ENCODE peak calls at places on chromosomes 5 and 9, in seven cellular contexts. L is body of pancreas, G is right lobe of liver, E is RWPE1, W is sigmoid colon, V is right atrium auricular region, U is cardiac muscle cell. T is an unnamed sample.

GRCh38 chr5:10987881-10988504 is 227.0 kb upstream of the DAP start:
- DNase-seq in W (no peak), V (peak), E (peak), L (peak), U (peak), G (peak), T (peak)

GRCh38 chr5:95846554-95847260 is 24.2 kb upstream of the GLRX start:
- DNase-seq in L (peak), U (peak), W (peak), V (peak), G (peak), E (peak), T (no peak)

GRCh38 chr9:114156658-114157421 is 1.5 kb downstream of the COL27A1 start:
- DNase-seq in G (peak), V (peak), W (peak), U (peak), L (peak), E (peak), T (peak)

GRCh38 chr9:87898151-87898550 is 15.5 kb downstream of the SPATA31E1 start:
- DNase-seq in V (no peak), G (no peak), E (no peak), W (no peak), U (peak), L (no peak), T (no peak)

GRCh38 chr9:3939820-3940219 is 360.0 kb downstream of the GLIS3 start:
- DNase-seq in G (no peak), V (no peak), U (no peak), W (no peak), L (no peak), E (peak), T (no peak)

GRCh38 chr5:31982027-31982426 is 192.1 kb downstream of the GOLPH3 start:
- DNase-seq in W (no peak), U (no peak), V (no peak), G (no peak), E (no peak), L (no peak), T (no peak)

GRCh38 chr9:101977614-101978210 is 239.3 kb upstream of the GRIN3A start:
- DNase-seq in E (peak), G (no peak), L (no peak), W (no peak), V (no peak), U (peak), T (no peak)

GRCh38 chr5:155480731-155481131 is 467.2 kb downstream of the KIF4B start:
- DNase-seq in W (no peak), V (no peak), U (no peak), L (no peak), E (no peak), G (no peak), T (no peak)

GRCh38 chr9:135039916-135040645 is 47.4 kb upstream of the OLFM1 start:
- DNase-seq in E (no peak), L (no peak), W (peak), V (no peak), G (no peak), U (no peak), T (no peak)

GRCh38 chr5:137086289-137086838 is 412.8 kb downstream of the SPOCK1 start:
- DNase-seq in V (no peak), G (no peak), W (peak), L (no peak), E (no peak), U (no peak), T (no peak)

GRCh38 chr9:16090907-16091629 is 538.2 kb downstream of the CCDC171 start:
- DNase-seq in U (no peak), E (no peak), L (no peak), V (no peak), W (no peak), G (no peak), T (no peak)

GRCh38 chr9:102795532-102795931 is 199.6 kb upstream of the CYLC2 start:
- DNase-seq in V (no peak), G (no peak), E (no peak), U (no peak), W (no peak), L (no peak), T (no peak)

GRCh38 chr9:109043578-109043977 is 30.3 kb upstream of the CTNNAL1 start:
- DNase-seq in G (no peak), V (no peak), E (no peak), W (no peak), U (no peak), L (no peak), T (no peak)

GRCh38 chr5:100790170-100790665 is 112.9 kb downstream of the ST8SIA4 start:
- DNase-seq in W (no peak), V (no peak), E (no peak), U (no peak), L (no peak), G (no peak), T (no peak)

GRCh38 chr5:168317521-168318147 is 26.2 kb downstream of the WWC1 start:
- DNase-seq in V (no peak), U (peak), W (no peak), L (peak), G (no peak), E (peak), T (peak)

GRCh38 chr5:137182576-137182975 is 316.6 kb downstream of the SPOCK1 start:
- DNase-seq in G (no peak), U (no peak), L (no peak), W (no peak), V (no peak), E (no peak), T (no peak)

GRCh38 chr5:52853573-52854163 is 66.0 kb downstream of the ITGA1 start:
- DNase-seq in V (no peak), E (no peak), G (no peak), U (no peak), L (no peak), W (no peak), T (no peak)

GRCh38 chr9:79015951-79016350 is 555.8 kb upstream of the TLE4 start:
- DNase-seq in W (no peak), U (no peak), E (no peak), G (no peak), V (no peak), L (no peak), T (no peak)

GRCh38 chr5:2177244-2177643 is 294.5 kb upstream of the IRX4 start:
- DNase-seq in V (no peak), L (no peak), G (no peak), U (no peak), W (no peak), E (no peak), T (no peak)

GRCh38 chr9:135100241-135101067 is 13.0 kb downstream of the OLFM1 start:
- DNase-seq in G (no peak), V (no peak), W (no peak), E (no peak), U (no peak), L (no peak), T (no peak)

GRCh38 chr5:21807953-21808352 is 1045.2 kb downstream of the CDH12 start:
- DNase-seq in G (no peak), E (peak), U (peak), L (no peak), W (no peak), V (no peak), T (no peak)

GRCh38 chr9:77922587-77922986 is 109.0 kb downstream of the GNAQ start:
- DNase-seq in V (no peak), U (peak), E (no peak), W (no peak), G (no peak), L (no peak), T (no peak)

GRCh38 chr5:177429248-177430045 is 3.0 kb downstream of the GRK6 start:
- DNase-seq in E (no peak), L (peak), W (peak), G (peak), V (no peak), U (peak), T (peak)

GRCh38 chr5:18281947-18282557 is 647.8 kb downstream of the TAF11L14 start:
- DNase-seq in U (peak), L (no peak), E (peak), G (no peak), W (no peak), V (no peak), T (no peak)

DNA sequence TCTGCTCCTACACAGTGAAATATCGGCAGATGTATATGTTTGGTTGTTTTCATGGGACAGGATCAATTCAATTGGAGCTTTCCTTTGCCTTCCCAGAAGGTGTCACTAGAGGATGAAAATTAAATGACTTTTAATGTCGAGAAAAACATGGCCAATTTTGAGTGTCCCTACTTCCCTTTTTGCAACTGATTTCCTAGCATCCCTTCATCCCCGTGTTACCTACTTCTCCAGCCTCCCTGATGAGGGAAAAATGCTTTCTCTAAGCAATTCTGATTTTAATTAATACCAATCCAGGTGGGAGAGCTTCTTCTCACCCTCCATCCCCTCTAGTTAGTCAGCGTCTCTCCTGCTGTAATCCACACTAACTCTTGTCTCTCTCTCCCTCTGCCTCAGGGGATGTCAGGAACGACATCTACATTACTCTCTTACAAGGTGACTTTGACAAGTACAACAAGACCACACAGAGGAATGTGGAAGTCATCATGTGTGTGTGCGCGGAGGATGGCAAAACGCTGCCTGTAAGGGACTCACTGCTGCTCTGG is 64.9 kb downstream of the DOCK2 start:
- DNase-seq in L (no peak), U (peak), W (no peak), E (peak), V (no peak), G (no peak), T (no peak)
- TF ChIP-seq CTCF in L (peak), U (peak), W (no peak), E (peak), V (no peak), G (peak), T (no peak)

DNA sequence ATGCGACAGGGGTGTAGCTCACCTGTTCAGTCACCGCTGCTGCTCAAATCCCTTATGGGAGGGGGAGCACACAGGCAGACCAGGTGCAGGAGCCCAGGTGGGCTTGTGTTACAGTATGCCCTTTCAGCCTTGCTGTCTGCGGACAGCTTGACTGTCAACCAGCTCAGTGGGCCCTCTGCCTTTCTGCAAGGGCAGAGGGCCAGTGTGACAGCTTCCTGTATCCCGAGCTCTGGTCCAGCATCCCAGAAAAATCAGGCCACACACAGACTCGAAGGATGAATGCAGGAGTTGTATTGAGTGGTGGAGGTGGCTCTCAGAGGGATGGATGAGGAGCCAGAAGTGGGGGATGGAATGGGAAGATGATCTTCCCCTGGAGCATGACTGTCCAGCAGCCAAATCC is 172.2 kb downstream of the C5orf15 start:
- DNase-seq in E (no peak), L (no peak), W (no peak), G (no peak), U (no peak), V (no peak), T (no peak)
- H3K27ac ChIP-seq in E (no peak), L (no peak), W (no peak), G (no peak), U (no peak), V (no peak), T (no peak)

GRCh38 chr9:7591501-7591900 is 208.1 kb downstream of the DMAC1 start:
- DNase-seq in W (no peak), V (no peak), U (no peak), G (no peak), E (no peak), L (no peak), T (no peak)

GRCh38 chr9:7597716-7598115 is 201.9 kb downstream of the DMAC1 start:
- DNase-seq in L (no peak), U (no peak), G (no peak), E (no peak), V (no peak), W (no peak), T (no peak)

DNA sequence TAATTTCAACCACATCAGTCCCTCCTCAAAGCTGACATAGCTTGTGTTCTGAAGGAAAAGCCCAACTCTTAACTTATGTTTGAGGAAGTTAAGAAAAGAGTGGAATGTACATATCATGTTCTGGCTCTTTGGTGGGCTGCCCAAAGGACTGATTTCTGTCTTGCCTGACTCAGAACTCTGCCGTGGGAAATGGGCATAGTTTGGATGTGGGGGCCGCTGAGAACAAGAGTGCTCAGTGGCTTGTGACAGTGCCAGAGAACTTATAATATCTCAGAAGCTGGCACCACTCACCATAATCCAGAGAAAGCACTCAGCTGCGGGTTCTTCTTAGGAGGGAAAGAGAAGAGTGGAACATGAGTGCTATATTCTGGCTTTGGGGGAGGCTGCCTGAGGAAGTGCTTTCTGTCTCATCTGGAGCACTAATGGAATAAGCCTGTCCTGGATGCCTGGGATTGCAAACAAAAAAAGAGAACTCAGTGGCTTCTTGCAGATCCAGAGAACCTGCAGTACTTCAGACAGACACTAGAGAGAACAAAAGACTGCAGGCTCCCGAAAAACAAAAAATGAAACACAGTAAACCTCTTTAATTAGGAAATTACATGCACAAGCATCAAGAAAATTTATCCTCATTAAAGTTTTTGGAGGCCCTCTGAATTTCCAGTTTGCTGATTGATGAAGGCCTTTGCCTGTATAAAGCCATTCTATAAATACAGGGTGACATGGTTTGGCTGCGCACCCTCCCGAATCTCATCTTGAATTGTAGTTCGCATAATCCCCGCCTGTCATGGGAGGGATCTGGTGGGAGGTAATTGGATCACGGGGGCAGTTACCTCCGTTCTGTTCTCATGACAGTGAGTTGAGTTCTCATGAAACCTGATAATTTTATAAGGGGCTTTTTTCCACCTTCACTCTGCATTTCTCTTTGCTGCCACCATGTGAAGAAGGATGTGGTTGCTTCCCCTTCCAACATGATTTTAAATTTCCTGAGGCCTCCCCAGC is 207.0 kb downstream of the DMAC1 start:
- DNase-seq in W (no peak), G (no peak), U (no peak), L (no peak), V (no peak), E (no peak), T (no peak)
- TF ChIP-seq CTCF in W (no peak), G (no peak), U (no peak), L (no peak), V (no peak), E (no peak), T (no peak)

GRCh38 chr9:38059233-38059936 is 9.6 kb downstream of the SHB start:
- DNase-seq in L (no peak), E (no peak), U (no peak), G (peak), V (no peak), W (no peak), T (no peak)
- H3K27ac ChIP-seq in L (peak), E (peak), U (no peak), G (peak), V (peak), W (peak), T (no peak)

GRCh38 chr9:107671588-107671987 is 182.0 kb upstream of the KLF4 start:
- DNase-seq in G (no peak), E (no peak), V (no peak), U (no peak), W (no peak), L (no peak), T (no peak)

GRCh38 chr9:107665057-107665456 is 175.5 kb upstream of the KLF4 start:
- DNase-seq in U (no peak), W (no peak), G (no peak), E (no peak), L (no peak), V (no peak), T (no peak)

GRCh38 chr9:107667269-107667681 is 177.7 kb upstream of the KLF4 start:
- DNase-seq in U (peak), L (no peak), V (no peak), E (no peak), G (no peak), W (no peak), T (no peak)

DNA sequence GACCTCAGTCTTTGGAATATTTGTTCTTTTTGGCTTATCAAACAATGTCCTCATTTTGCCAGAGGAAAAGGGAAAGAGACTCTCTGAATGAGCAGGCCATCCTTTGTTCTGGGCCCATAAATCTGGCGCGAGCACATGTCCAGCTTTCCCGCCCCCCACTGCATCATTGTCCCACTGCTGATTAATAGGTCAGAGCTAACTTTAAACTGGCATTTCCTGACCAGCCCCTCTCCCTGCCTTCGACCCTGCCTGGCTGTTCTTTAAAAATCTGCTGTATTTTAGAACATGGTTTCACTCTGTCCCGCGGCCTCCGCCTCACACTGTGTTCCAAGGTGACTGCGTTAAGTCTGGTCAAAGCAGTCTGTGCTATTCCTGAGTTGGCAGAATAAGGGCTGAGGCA is 178.1 kb upstream of the KLF4 start:
- DNase-seq in E (no peak), U (no peak), W (no peak), V (peak), G (no peak), L (no peak), T (no peak)
- TF ChIP-seq CTCF in E (no peak), U (no peak), W (no peak), V (no peak), G (no peak), L (no peak), T (no peak)

DNA sequence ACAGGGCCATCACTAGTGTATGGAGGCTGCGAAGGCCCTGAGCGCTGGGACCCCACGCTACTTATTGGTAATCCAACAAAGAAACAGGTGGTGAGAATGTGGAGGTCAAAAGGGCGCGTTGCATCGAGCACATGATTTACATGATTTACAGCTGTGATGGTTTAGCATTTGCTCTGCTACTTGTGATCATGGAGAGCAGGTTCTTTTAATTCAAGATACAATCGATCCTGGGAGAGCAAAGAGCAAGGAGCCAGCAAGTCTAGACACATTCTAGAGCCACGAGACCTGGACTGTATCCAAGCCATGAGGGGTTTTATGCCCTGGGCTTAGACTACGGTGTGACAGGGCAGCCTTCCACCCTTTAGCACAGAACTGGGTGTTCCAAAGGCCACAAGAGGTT is 47.0 kb upstream of the CLK4 start:
- DNase-seq in E (no peak), L (no peak), V (no peak), W (no peak), G (no peak), U (no peak), T (no peak)
- H3K27ac ChIP-seq in E (no peak), L (no peak), V (no peak), W (no peak), G (no peak), U (no peak), T (no peak)

GRCh38 chr9:136630662-136630992 is 32.1 kb upstream of the EGFL7 start:
- DNase-seq in V (no peak), U (no peak), W (no peak), G (no peak), L (no peak), E (no peak), T (no peak)

GRCh38 chr9:136628287-136628686 is 34.4 kb upstream of the EGFL7 start:
- DNase-seq in V (no peak), U (no peak), G (peak), L (no peak), E (no peak), W (no peak), T (no peak)

GRCh38 chr9:136629879-136630661 is 32.6 kb upstream of the EGFL7 start:
- DNase-seq in V (no peak), U (peak), L (peak), E (no peak), W (no peak), G (peak), T (peak)

GRCh38 chr9:136629001-136629878 is 33.5 kb upstream of the EGFL7 start:
- DNase-seq in W (no peak), G (peak), U (no peak), E (no peak), V (no peak), L (no peak), T (no peak)

GRCh38 chr9:136631038-136632000 is 31.4 kb upstream of the EGFL7 start:
- DNase-seq in V (no peak), G (peak), U (peak), W (peak), E (peak), L (peak), T (peak)
- TF ChIP-seq CTCF in V (peak), G (peak), U (peak), W (peak), E (peak), L (peak), T (peak)

DNA sequence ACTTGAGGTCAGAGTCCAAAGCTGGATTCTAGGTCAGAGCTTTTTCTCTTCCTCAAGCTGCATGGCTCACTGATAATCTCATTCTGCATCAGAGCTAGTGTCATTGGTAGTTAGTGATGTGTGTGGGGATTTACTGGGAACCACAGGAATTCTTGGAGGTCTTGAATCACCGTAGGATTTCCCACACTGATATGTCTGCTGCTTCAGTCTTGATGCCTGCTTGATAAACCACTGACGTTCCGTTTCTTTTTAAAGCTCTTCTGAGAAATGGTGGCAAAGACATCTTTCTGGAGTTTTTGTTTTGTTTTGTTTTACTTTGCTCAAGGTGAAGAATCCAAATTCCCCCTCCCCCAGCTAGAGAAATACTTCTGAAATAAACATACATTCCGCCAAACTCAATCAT is 1.2 kb upstream of the GARIN3 start:
- DNase-seq in W (no peak), U (peak), V (no peak), E (no peak), L (no peak), G (no peak), T (no peak)
- H3K27ac ChIP-seq in W (no peak), U (no peak), V (no peak), E (no peak), L (no peak), G (no peak), T (no peak)

GRCh38 chr9:120505186-120505585 is 74.8 kb downstream of the CDK5RAP2 start:
- DNase-seq in V (no peak), L (no peak), U (peak), W (no peak), G (no peak), E (no peak), T (no peak)
- TF ChIP-seq CTCF in V (no peak), L (no peak), U (peak), W (no peak), G (peak), E (no peak), T (no peak)

T was measured in lung.